ENCODE peak calls at places on chromosomes 7 and 10, in four cellular contexts. Y is AG04449, K is hepatocyte, A is fibroblast of lung. J is an unnamed sample.

GRCh38 chr7:47218378-47219176 is 363.3 kb downstream of the TNS3 start:
- DNase-seq in Y (peak), K (no peak), A (peak), J (no peak)

GRCh38 chr10:43049081-43049551 is 27.8 kb upstream of the RET start:
- DNase-seq in Y (no peak), K (no peak), A (no peak), J (no peak)

GRCh38 chr7:128989961-128990360 is 52.2 kb downstream of the IRF5 start:
- DNase-seq in Y (no peak), K (no peak), A (no peak), J (no peak)

GRCh38 chr7:151503902-151504714 is 15.6 kb downstream of the RHEB start:
- DNase-seq in Y (peak), K (peak), A (peak), J (peak)

GRCh38 chr10:18164771-18165361 is 24.6 kb downstream of the CACNB2 start:
- DNase-seq in Y (no peak), K (peak), A (peak), J (peak)

GRCh38 chr7:66281678-66282593 is 76.8 kb downstream of the TPST1 start:
- DNase-seq in Y (peak), K (peak), A (peak), J (peak)

GRCh38 chr10:72308320-72308987 is 34.7 kb downstream of the DDIT4 start:
- DNase-seq in Y (no peak), K (peak), A (peak), J (peak)

GRCh38 chr10:131676971-131677421 is 223.8 kb upstream of the PPP2R2D start:
- DNase-seq in Y (no peak), K (no peak), A (no peak), J (no peak)

GRCh38 chr10:18099420-18099819 is 40.8 kb upstream of the CACNB2 start:
- DNase-seq in Y (no peak), K (no peak), A (peak), J (peak)

GRCh38 chr7:90239050-90239449 is 5.9 kb upstream of the CFAP69 start:
- DNase-seq in Y (no peak), K (no peak), A (no peak), J (no peak)

GRCh38 chr10:30583778-30584415 is 45.7 kb downstream of the LYZL2 start:
- DNase-seq in Y (no peak), K (peak), A (peak), J (peak)

GRCh38 chr7:1062296-1063294 is 18.2 kb downstream of the GPR146 start:
- DNase-seq in Y (no peak), K (no peak), A (no peak), J (no peak)

GRCh38 chr7:3336042-3336665 is 35.1 kb downstream of the SDK1 start:
- DNase-seq in Y (no peak), K (no peak), A (no peak), J (no peak)

GRCh38 chr7:134752006-134752760 is 27.3 kb upstream of the CALD1 start:
- DNase-seq in Y (no peak), K (no peak), A (peak), J (peak)

GRCh38 chr10:132700168-132701098 is 85.5 kb downstream of the NKX6-2 start:
- DNase-seq in Y (no peak), K (no peak), A (peak), J (no peak)

GRCh38 chr10:132359305-132360040 is 27.5 kb downstream of the LRRC27 start:
- DNase-seq in Y (no peak), K (no peak), A (no peak), J (no peak)

GRCh38 chr10:112307631-112308502 is 24.7 kb downstream of the TECTB start:
- DNase-seq in Y (peak), K (peak), A (peak), J (no peak)

GRCh38 chr10:10605551-10606081 is 412.1 kb upstream of the CELF2 start:
- DNase-seq in Y (peak), K (peak), A (peak), J (peak)

GRCh38 chr10:132408367-132408781 is 11.4 kb downstream of the PWWP2B start:
- DNase-seq in Y (no peak), K (peak), A (no peak), J (no peak)

GRCh38 chr10:26839966-26840627 is 20.7 kb downstream of the ABI1 start:
- DNase-seq in Y (peak), K (no peak), A (peak), J (no peak)

GRCh38 chr10:5947471-5948207 is 29.7 kb downstream of the IL15RA start:
- DNase-seq in Y (no peak), K (no peak), A (no peak), J (no peak)

GRCh38 chr10:4651404-4652037 is 174.5 kb upstream of the AKR1E2 start:
- DNase-seq in Y (no peak), K (no peak), A (peak), J (no peak)

GRCh38 chr7:91264083-91264923 is at the start of gene FZD1:
- DNase-seq in Y (peak), K (peak), A (peak), J (peak)

GRCh38 chr7:150978136-150978789 is at the start of gene KCNH2:
- DNase-seq in Y (no peak), K (peak), A (no peak), J (no peak)

GRCh38 chr10:77801474-77802238 is 124.9 kb downstream of the DLG5 start:
- DNase-seq in Y (no peak), K (no peak), A (peak), J (no peak)

GRCh38 chr10:71249996-71250395 is 37.6 kb downstream of the UNC5B start:
- DNase-seq in Y (no peak), K (no peak), A (no peak), J (no peak)

GRCh38 chr10:47361293-47361692 is 13.1 kb downstream of the RBP3 start:
- DNase-seq in Y (no peak), K (peak), A (peak), J (no peak)

GRCh38 chr7:30863694-30864011 is 48.0 kb upstream of the AQP1 start:
- DNase-seq in Y (no peak), K (no peak), A (peak), J (peak)

DNA sequence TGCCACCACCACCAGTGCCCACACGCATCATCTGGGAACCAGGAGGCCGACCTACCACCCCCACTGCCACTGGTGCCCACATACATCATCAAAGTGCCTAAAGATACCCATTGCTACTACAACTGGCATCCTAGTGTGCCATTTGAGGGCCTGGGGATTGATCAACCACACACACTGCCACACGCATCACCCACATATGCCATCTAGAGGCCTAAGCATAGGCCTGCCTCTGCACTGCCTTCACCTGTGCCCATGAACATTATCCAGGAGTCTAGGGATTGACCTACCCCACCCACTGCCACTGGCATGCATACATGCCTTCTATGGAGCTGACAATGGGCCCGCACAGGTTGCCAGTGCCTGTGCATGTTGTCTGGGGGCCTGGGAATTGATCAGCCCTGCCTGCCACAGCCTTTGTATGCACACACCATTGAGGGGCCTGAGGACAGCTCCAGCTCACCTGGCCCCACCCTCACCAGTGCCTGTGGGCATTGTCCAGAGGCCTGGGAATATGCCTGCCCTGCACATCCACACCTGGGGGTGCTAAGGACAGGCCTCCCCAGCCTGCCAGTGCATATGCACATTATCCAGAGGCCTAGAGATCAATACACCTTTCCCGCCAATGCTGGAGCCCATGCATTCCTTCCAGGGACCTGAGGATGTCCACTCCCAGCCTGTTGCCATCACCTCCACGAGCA is 64.3 kb upstream of the TRIL start:
- DNase-seq in Y (no peak), K (no peak), A (no peak), J (no peak)
- H3K4me3 ChIP-seq in Y (no peak), K (no peak), A (no peak), J (no peak)

GRCh38 chr10:90988024-90988423 is 67.1 kb upstream of the ANKRD1 start:
- DNase-seq in Y (no peak), K (no peak), A (no peak), J (no peak)

GRCh38 chr10:90988802-90989201 is 67.9 kb upstream of the ANKRD1 start:
- DNase-seq in Y (no peak), K (no peak), A (no peak), J (no peak)

GRCh38 chr10:90997670-90998069 is 76.8 kb upstream of the ANKRD1 start:
- DNase-seq in Y (no peak), K (no peak), A (no peak), J (no peak)

GRCh38 chr10:90992462-90992861 is 71.6 kb upstream of the ANKRD1 start:
- DNase-seq in Y (no peak), K (no peak), A (no peak), J (no peak)

GRCh38 chr10:90993340-90993739 is 72.5 kb upstream of the ANKRD1 start:
- DNase-seq in Y (no peak), K (no peak), A (peak), J (no peak)
- H3K4me3 ChIP-seq in Y (no peak), K (no peak), A (no peak), J (no peak)

GRCh38 chr10:59877191-59877671 is 29.1 kb downstream of the CCDC6 start:
- DNase-seq in Y (peak), K (no peak), A (peak), J (peak)
- H3K4me3 ChIP-seq in Y (no peak), K (no peak), A (no peak), J (no peak)

DNA sequence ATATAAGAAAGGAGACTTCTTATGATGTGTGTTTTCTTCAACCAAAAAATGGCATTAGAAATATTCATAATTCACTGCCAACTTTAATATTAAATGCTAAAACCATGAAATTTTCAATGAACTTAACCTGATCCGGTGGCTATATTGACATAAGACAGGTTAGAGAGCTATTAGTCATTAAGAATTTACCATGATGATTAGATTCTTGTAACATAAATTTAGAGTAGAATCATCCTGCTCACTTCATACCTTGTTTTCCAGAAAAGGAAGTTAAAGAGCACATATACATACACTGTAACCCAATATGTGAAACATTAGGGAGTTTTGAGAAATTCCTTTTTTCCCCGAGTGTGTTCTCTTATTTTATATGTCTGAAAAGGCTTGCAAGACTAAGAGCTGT is 430.3 kb upstream of the SEMA3A start:
- DNase-seq in Y (no peak), K (no peak), A (no peak), J (no peak)
- H3K4me3 ChIP-seq in Y (no peak), K (no peak), A (no peak), J (no peak)

DNA sequence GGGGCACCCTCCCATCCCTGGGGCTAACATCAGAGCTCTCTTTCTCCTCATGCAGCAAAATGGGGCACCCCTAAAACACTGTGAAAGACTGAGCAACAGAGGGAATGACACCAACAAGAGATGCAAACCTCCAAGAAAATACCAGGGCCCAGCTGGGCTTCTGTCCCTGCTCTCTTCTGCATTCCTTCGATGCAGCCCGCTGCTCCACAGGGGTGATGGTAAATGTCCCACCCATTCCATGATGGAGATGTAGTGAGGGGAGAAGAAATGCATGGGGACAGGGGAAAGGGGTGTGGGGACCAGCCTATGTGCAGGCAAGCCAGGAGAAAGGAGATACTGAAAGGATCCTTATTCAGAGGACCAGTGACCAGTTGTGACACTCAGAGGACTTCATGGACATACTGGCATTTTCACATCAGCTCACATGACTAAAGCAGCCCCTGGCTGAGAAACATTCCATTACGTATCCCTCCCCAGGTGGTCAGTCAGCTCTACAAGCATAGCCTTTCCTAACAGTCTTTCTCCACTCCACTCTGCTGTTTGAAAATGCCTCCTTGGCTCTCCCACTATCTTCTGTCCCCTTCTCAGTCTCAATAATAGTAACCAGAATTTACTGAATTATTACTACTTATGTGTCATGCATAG is 13.3 kb downstream of the SORBS1 start:
- DNase-seq in Y (no peak), K (no peak), A (no peak), J (no peak)
- H3K4me3 ChIP-seq in Y (no peak), K (no peak), A (no peak), J (no peak)